ENCODE peak calls at places on chromosomes 4 and X, in ten cellular contexts. F is stimulated activated CD4-positive, alpha-beta T cell treated with anti-CD3 and anti-CD28 coated beads, Interleukin-4, amount 100 ng/mL, for 4 hours; A is sciatic nerve; S is neural crest cell; T is heart right ventricle; P is Right ventricle myocardium superior; C is mucosa of gallbladder; Y is GM03348; X is GM13976; W is substantia nigra. U is an unnamed sample.

GRCh38 chr4:184415071-184415470 is 59.3 kb downstream of the IRF2 start:
- DNase-seq in C (no peak), P (no peak), A (no peak), F (no peak), W (no peak), Y (no peak), S (no peak), X (no peak), T (no peak), U (no peak)

GRCh38 chr4:148773313-148773712 is 331.1 kb upstream of the NR3C2 start:
- DNase-seq in X (no peak), Y (no peak), A (no peak), F (no peak), C (no peak), P (no peak), T (no peak), S (no peak), W (no peak), U (no peak)

GRCh38 chr4:177320721-177321120 is 11.0 kb downstream of the NEIL3 start:
- DNase-seq in C (no peak), F (no peak), W (no peak), P (no peak), X (no peak), A (no peak), T (no peak), S (no peak), Y (no peak), U (no peak)

GRCh38 chr4:75919914-75920313 is 17.7 kb upstream of the PPEF2 start:
- DNase-seq in A (no peak), P (no peak), T (peak), C (no peak), Y (peak), F (no peak), X (no peak), S (no peak), W (no peak), U (no peak)

GRCh38 chr4:151569650-151570049 is 160.7 kb downstream of the FHIP1A start:
- DNase-seq in F (no peak), P (no peak), S (no peak), T (peak), W (no peak), A (no peak), Y (no peak), X (no peak), C (no peak), U (peak)

GRCh38 chrX:156008915-156009314 is 11.4 kb downstream of the IL9R start:
- DNase-seq in C (no peak), Y (no peak), X (no peak), P (no peak), W (no peak), F (no peak), T (no peak), S (no peak), A (no peak), U (no peak)

GRCh38 chr4:184892999-184893398 is 67.2 kb upstream of the ACSL1 start:
- DNase-seq in Y (no peak), F (no peak), S (no peak), W (no peak), A (no peak), P (no peak), T (no peak), X (no peak), C (no peak), U (no peak)

GRCh38 chrX:11886745-11887144 is 128.7 kb downstream of the MSL3 start:
- DNase-seq in A (no peak), S (no peak), F (no peak), P (no peak), C (no peak), T (no peak), Y (no peak), W (no peak), X (no peak), U (no peak)

GRCh38 chr4:14667624-14668295 is 334.5 kb upstream of the CPEB2 start:
- DNase-seq in C (no peak), Y (no peak), T (no peak), W (no peak), P (no peak), S (no peak), X (no peak), F (no peak), A (no peak), U (no peak)

GRCh38 chrX:155768036-155768769 is 112.9 kb upstream of the VAMP7 start:
- DNase-seq in C (no peak), Y (peak), T (no peak), X (peak), A (no peak), S (no peak), W (no peak), P (no peak), F (no peak), U (no peak)

GRCh38 chrX:134803551-134804183 is 145.4 kb upstream of the PLAC1 start:
- DNase-seq in T (no peak), A (no peak), Y (no peak), S (no peak), F (no peak), X (peak), W (no peak), C (no peak), P (no peak), U (no peak)

GRCh38 chrX:15344106-15344505 is 8.8 kb upstream of the PIGA start:
- DNase-seq in W (no peak), X (no peak), Y (no peak), A (no peak), C (no peak), F (no peak), T (no peak), S (no peak), P (no peak), U (no peak)

GRCh38 chr4:72312032-72312650 is 256.9 kb downstream of the ADAMTS3 start:
- DNase-seq in W (peak), C (peak), F (no peak), Y (peak), X (no peak), T (peak), A (peak), P (peak), S (no peak), U (peak)

GRCh38 chr4:81469774-81470455 is 1.8 kb downstream of the RASGEF1B start:
- DNase-seq in W (no peak), S (no peak), X (no peak), P (no peak), F (no peak), A (no peak), Y (no peak), C (no peak), T (no peak), U (no peak)

GRCh38 chrX:139559383-139560042 is 29.0 kb downstream of the F9 start:
- DNase-seq in X (peak), W (peak), F (no peak), Y (peak), P (no peak), S (peak), C (peak), T (peak), A (no peak), U (peak)

GRCh38 chr4:108814327-108814726 is 51.5 kb upstream of the ETNPPL start:
- DNase-seq in A (no peak), T (no peak), P (no peak), W (no peak), Y (no peak), X (no peak), C (no peak), F (no peak), S (no peak), U (no peak)

GRCh38 chr4:174122705-174123104 is 160.8 kb downstream of the FBXO8 start:
- DNase-seq in P (no peak), S (no peak), T (no peak), W (no peak), Y (no peak), X (no peak), C (no peak), A (no peak), F (no peak), U (no peak)

GRCh38 chr4:10140866-10141759 is 24.5 kb upstream of the WDR1 start:
- DNase-seq in P (no peak), A (no peak), X (no peak), S (no peak), C (no peak), Y (no peak), W (no peak), F (no peak), T (no peak), U (no peak)

GRCh38 chr4:57591073-57591472 is 480.9 kb upstream of the IGFBP7 start:
- DNase-seq in C (no peak), A (no peak), T (no peak), P (no peak), S (no peak), W (no peak), F (no peak), Y (no peak), X (no peak), U (no peak)

GRCh38 chr4:105189855-105190650 is 43.4 kb downstream of the TET2 start:
- DNase-seq in X (no peak), F (no peak), W (no peak), T (no peak), S (no peak), Y (no peak), C (no peak), A (no peak), P (no peak), U (peak)

GRCh38 chr4:69823481-69824186 is 36.3 kb downstream of the SULT1E1 start:
- DNase-seq in S (no peak), X (no peak), P (no peak), Y (peak), F (peak), A (no peak), T (no peak), C (peak), W (no peak), U (peak)

GRCh38 chr4:5888706-5889696 is 3.9 kb downstream of the CRMP1 start:
- DNase-seq in F (no peak), P (no peak), Y (no peak), X (no peak), A (no peak), T (no peak), S (no peak), W (no peak), C (no peak), U (no peak)

GRCh38 chrX:19658030-19658429 is 142.7 kb upstream of the MAP3K15 start:
- DNase-seq in W (no peak), T (no peak), Y (peak), A (no peak), C (no peak), F (no peak), P (no peak), X (no peak), S (no peak), U (no peak)

GRCh38 chr4:148284526-148285193 is 157.6 kb downstream of the NR3C2 start:
- DNase-seq in S (no peak), Y (no peak), F (no peak), C (no peak), P (no peak), X (no peak), T (no peak), W (no peak), A (no peak), U (no peak)

GRCh38 chrX:21412883-21413282 is 38.7 kb downstream of the CNKSR2 start:
- DNase-seq in C (no peak), Y (peak), T (no peak), P (no peak), W (no peak), S (no peak), F (no peak), A (no peak), X (no peak), U (no peak)

GRCh38 chr4:118173956-118174355 is 139.7 kb downstream of the NDST3 start:
- DNase-seq in P (no peak), W (no peak), Y (peak), A (no peak), X (no peak), T (no peak), F (no peak), C (no peak), S (no peak), U (no peak)

GRCh38 chrX:1903380-1903935 is 288.6 kb downstream of the ASMT start:
- DNase-seq in Y (peak), F (no peak), T (no peak), C (no peak), P (no peak), S (no peak), X (no peak), W (no peak), A (no peak), U (no peak)

GRCh38 chrX:107355533-107355932 is 93.9 kb upstream of the FRMPD3 start:
- DNase-seq in T (no peak), Y (no peak), C (no peak), X (no peak), F (no peak), W (no peak), S (no peak), P (no peak), A (no peak), U (no peak)